ENCODE peak calls at places on chromosome 16, in ten cellular contexts. Y is GM18507; R is stimulated activated CD8-positive, alpha-beta memory T cell treated with anti-CD3 and anti-CD28 coated beads, Interleukin-7, amount 100 ng/mL, for 1 hour; G is body of pancreas; N is NCI-H524 treated with DMSO at 0.1 percent for 48 hours; O is EH; I is A549; M is NAMALWA; T is adipocyte; Q is NCI-H774. D is an unnamed sample.

GRCh38 chr16:13186813-13187212 is 285.4 kb downstream of the SHISA9 start:
- DNase-seq in Y (no peak), R (no peak), G (no peak), N (no peak), O (no peak), I (no peak), M (no peak), T (no peak), Q (no peak), D (peak; percentile 11)

GRCh38 chr16:72876221-72876620 is 171.7 kb downstream of the ZFHX3 start:
- DNase-seq in Y (no peak), R (no peak), G (no peak), N (no peak), O (peak; percentile 95), I (no peak), M (no peak), T (peak; percentile 75), Q (no peak), D (no peak)

GRCh38 chr16:86928517-86929148 is 350.3 kb downstream of the FOXL1 start:
- DNase-seq in Y (no peak), R (no peak), G (no peak), N (no peak), O (no peak), I (no peak), M (peak; percentile 3), T (no peak), Q (no peak), D (no peak)

GRCh38 chr16:30896890-30897730 is 696 bp downstream of the CTF1 start:
- DNase-seq in Y (no peak), R (peak; percentile 58), G (peak; percentile 90), N (no peak), O (peak; percentile 94), I (peak; percentile 71), M (peak; percentile 90), T (peak; percentile 97), Q (peak; percentile 82), D (peak; percentile 92)

GRCh38 chr16:53780051-53780450 is 76.1 kb downstream of the FTO start:
- DNase-seq in Y (no peak), R (no peak), G (peak; percentile 32), N (no peak), O (no peak), I (no peak), M (no peak), T (no peak), Q (no peak), D (no peak)

GRCh38 chr16:79484237-79484636 is 116.3 kb downstream of the MAF start:
- DNase-seq in Y (no peak), R (no peak), G (no peak), N (no peak), O (no peak), I (no peak), M (no peak), T (no peak), Q (no peak), D (no peak)

GRCh38 chr16:17346774-17347569 is 123.8 kb downstream of the XYLT1 start:
- DNase-seq in Y (no peak), R (no peak), G (no peak), N (no peak), O (peak; percentile 35), I (no peak), M (peak; percentile 33), T (no peak), Q (no peak), D (no peak)

GRCh38 chr16:89049484-89050118 is 44.1 kb upstream of the ACSF3 start:
- DNase-seq in Y (no peak), R (no peak), G (no peak), N (peak; percentile 82), O (no peak), I (no peak), M (no peak), T (peak; percentile 13), Q (no peak), D (peak; percentile 51)

GRCh38 chr16:47035436-47035835 is 62.0 kb upstream of the DNAJA2 start:
- DNase-seq in Y (no peak), R (no peak), G (no peak), N (no peak), O (no peak), I (no peak), M (no peak), T (no peak), Q (no peak), D (no peak)

GRCh38 chr16:28499854-28500253 is 5.4 kb downstream of the APOBR start:
- DNase-seq in Y (no peak), R (no peak), G (no peak), N (no peak), O (no peak), I (no peak), M (no peak), T (no peak), Q (no peak), D (no peak)

GRCh38 chr16:72924918-72925630 is 122.9 kb downstream of the ZFHX3 start:
- DNase-seq in Y (no peak), R (no peak), G (peak; percentile 55), N (no peak), O (no peak), I (no peak), M (no peak), T (no peak), Q (no peak), D (peak; percentile 91)

GRCh38 chr16:64983983-64984382 is 137.9 kb downstream of the CDH11 start:
- DNase-seq in Y (no peak), R (no peak), G (peak; percentile 12), N (peak; percentile 62), O (peak; percentile 90), I (no peak), M (peak; percentile 69), T (peak; percentile 73), Q (no peak), D (peak; percentile 53)

GRCh38 chr16:3999890-4000325 is 116.3 kb downstream of the ADCY9 start:
- DNase-seq in Y (no peak), R (no peak), G (no peak), N (no peak), O (peak; percentile 7), I (no peak), M (no peak), T (no peak), Q (no peak), D (no peak)

GRCh38 chr16:57619606-57620315 is 8.7 kb upstream of the ADGRG1 start:
- DNase-seq in Y (no peak), R (no peak), G (peak; percentile 79), N (no peak), O (no peak), I (no peak), M (no peak), T (no peak), Q (peak; percentile 77), D (peak; percentile 90)

GRCh38 chr16:75374388-75374787 is 58.9 kb downstream of the CFDP1 start:
- DNase-seq in Y (no peak), R (no peak), G (no peak), N (no peak), O (no peak), I (no peak), M (no peak), T (no peak), Q (no peak), D (no peak)

GRCh38 chr16:10922328-10923145 is 19.7 kb downstream of the DEXI start:
- DNase-seq in Y (no peak), R (no peak), G (no peak), N (no peak), O (peak; percentile 55), I (no peak), M (no peak), T (no peak), Q (no peak), D (no peak)

GRCh38 chr16:5041604-5042133 is 7.9 kb upstream of the NAGPA start:
- DNase-seq in Y (no peak), R (no peak), G (no peak), N (no peak), O (peak; percentile 48), I (no peak), M (no peak), T (peak; percentile 25), Q (no peak), D (no peak)

GRCh38 chr16:50213939-50214519 is 52.3 kb upstream of the ADCY7 start:
- DNase-seq in Y (peak; percentile 22), R (no peak), G (no peak), N (no peak), O (peak; percentile 65), I (peak; percentile 52), M (peak; percentile 83), T (peak; percentile 82), Q (peak; percentile 1), D (peak; percentile 33)

GRCh38 chr16:12898556-12898955 is 2.8 kb upstream of the SHISA9 start:
- DNase-seq in Y (no peak), R (no peak), G (no peak), N (peak; percentile 26), O (no peak), I (no peak), M (no peak), T (no peak), Q (no peak), D (no peak)

GRCh38 chr16:23795369-23795768 is 40.4 kb upstream of the PRKCB start:
- DNase-seq in Y (no peak), R (no peak), G (no peak), N (no peak), O (no peak), I (no peak), M (no peak), T (no peak), Q (no peak), D (no peak)

GRCh38 chr16:68901910-68902309 is 58.6 kb downstream of the TANGO6 start:
- DNase-seq in Y (no peak), R (no peak), G (no peak), N (no peak), O (peak; percentile 77), I (no peak), M (no peak), T (peak; percentile 80), Q (no peak), D (no peak)

GRCh38 chr16:69106491-69107291 is 1.2 kb downstream of the HAS3 start:
- DNase-seq in Y (no peak), R (no peak), G (no peak), N (no peak), O (no peak), I (peak; percentile 36), M (no peak), T (no peak), Q (no peak), D (no peak)

GRCh38 chr16:2598723-2599122 is 60.9 kb downstream of the PDPK1 start:
- DNase-seq in Y (no peak), R (no peak), G (no peak), N (no peak), O (no peak), I (no peak), M (no peak), T (no peak), Q (no peak), D (no peak)

GRCh38 chr16:69340095-69340644 is 598 bp downstream of the NIP7 start:
- DNase-seq in Y (no peak), R (no peak), G (no peak), N (no peak), O (peak; percentile 30), I (no peak), M (no peak), T (peak; percentile 32), Q (no peak), D (no peak)